ENCODE peak calls at places on chromosomes 7 and 10, in five cellular contexts. K is tibial nerve; U is activated gamma-delta T cell treated with anti-CD3 and anti-CD28 coated beads, Interleukin-2, amount 50 U/mL, for 16 hours; A is activated CD8-positive, alpha-beta memory T cell treated with anti-CD3 and anti-CD28 coated beads, Interleukin-2, amount 10 ng/mL, durations not matched to agents 7 days and 5 days; G is CD4-positive, alpha-beta T cell. Q is an unnamed sample.

GRCh38 chr10:79298403-79299244 is 48.6 kb upstream of the PPIF start:
- DNase-seq in K (no peak), U (no peak), A (peak; percentile 55), G (no peak), Q (peak; percentile 82)

GRCh38 chr7:130366561-130366960 is 13.7 kb upstream of the CPA1 start:
- DNase-seq in K (no peak), U (no peak), A (no peak), G (no peak), Q (no peak)

GRCh38 chr7:155610633-155611193 is 33.7 kb upstream of the RBM33 start:
- DNase-seq in K (no peak), U (no peak), A (no peak), G (no peak), Q (no peak)

GRCh38 chr10:109456566-109457361 is 466.5 kb downstream of the XPNPEP1 start:
- DNase-seq in K (no peak), U (no peak), A (no peak), G (no peak), Q (no peak)

GRCh38 chr7:47435889-47436312 is 146.0 kb downstream of the TNS3 start:
- DNase-seq in K (peak; percentile 69), U (no peak), A (no peak), G (no peak), Q (no peak)

GRCh38 chr7:73718438-73718881 is 1.0 kb downstream of the STX1A start:
- DNase-seq in K (no peak), U (no peak), A (peak; percentile 57), G (no peak), Q (peak; percentile 56)

GRCh38 chr7:66409493-66409892 is 204.4 kb downstream of the TPST1 start:
- DNase-seq in K (no peak), U (no peak), A (no peak), G (no peak), Q (no peak)

GRCh38 chr7:110001254-110001938 is 1089.5 kb upstream of the LRRN3 start:
- DNase-seq in K (no peak), U (no peak), A (no peak), G (no peak), Q (no peak)

GRCh38 chr10:73785721-73786511 is 510 bp downstream of the ZSWIM8 start:
- DNase-seq in K (no peak), U (peak; percentile 18), A (peak; percentile 66), G (peak; percentile 25), Q (peak; percentile 63)

GRCh38 chr10:75870039-75870645 is 438.7 kb downstream of the LRMDA start:
- DNase-seq in K (no peak), U (no peak), A (no peak), G (no peak), Q (no peak)

GRCh38 chr7:99607548-99607947 is 9.2 kb upstream of the ZSCAN25 start:
- DNase-seq in K (no peak), U (no peak), A (no peak), G (no peak), Q (no peak)

GRCh38 chr10:89613582-89613981 is 31.5 kb downstream of the PANK1 start:
- DNase-seq in K (no peak), U (no peak), A (no peak), G (no peak), Q (no peak)

GRCh38 chr10:110110338-110110737 is 97.1 kb upstream of the MXI1 start:
- DNase-seq in K (no peak), U (no peak), A (no peak), G (no peak), Q (peak; percentile 31)

GRCh38 chr7:157271991-157272324 is 64.8 kb upstream of the DNAJB6 start:
- DNase-seq in K (peak; percentile 70), U (no peak), A (no peak), G (no peak), Q (no peak)

GRCh38 chr7:12291870-12292269 is 80.8 kb downstream of the TMEM106B start:
- DNase-seq in K (no peak), U (no peak), A (no peak), G (no peak), Q (no peak)

GRCh38 chr7:15462721-15463389 is 99.0 kb downstream of the AGMO start:
- DNase-seq in K (no peak), U (no peak), A (no peak), G (no peak), Q (no peak)

GRCh38 chr7:98733036-98733435 is 116.0 kb downstream of the NPTX2 start:
- DNase-seq in K (no peak), U (no peak), A (peak; percentile 70), G (no peak), Q (peak; percentile 66)

GRCh38 chr7:23622469-23622868 is 25.3 kb downstream of the CCDC126 start:
- DNase-seq in K (no peak), U (no peak), A (no peak), G (no peak), Q (no peak)

GRCh38 chr7:129225206-129225930 is 538 bp downstream of the AHCYL2 start:
- DNase-seq in K (peak; percentile 31), U (peak; percentile 29), A (peak; percentile 74), G (peak; percentile 21), Q (peak; percentile 72)

GRCh38 chr10:99993994-99994689 is 15.6 kb downstream of the DNMBP start:
- DNase-seq in K (peak; percentile 30), U (peak; percentile 12), A (peak; percentile 83), G (peak; percentile 18), Q (peak; percentile 69)

GRCh38 chr7:18387191-18387720 is 108.3 kb upstream of the HDAC9 start:
- DNase-seq in K (no peak), U (no peak), A (no peak), G (no peak), Q (no peak)

GRCh38 chr10:70367195-70367796 is 15.1 kb downstream of the LRRC20 start:
- DNase-seq in K (no peak), U (no peak), A (no peak), G (no peak), Q (no peak)

GRCh38 chr7:69803699-69804516 is 205.6 kb downstream of the AUTS2 start:
- DNase-seq in K (no peak), U (no peak), A (peak; percentile 53), G (no peak), Q (peak; percentile 20)

GRCh38 chr10:11875499-11876281 is 52.5 kb downstream of the PROSER2 start:
- DNase-seq in K (peak; percentile 72), U (no peak), A (no peak), G (no peak), Q (no peak)

GRCh38 chr7:142880886-142881505 is 4.5 kb downstream of the TRPV6 start:
- DNase-seq in K (no peak), U (no peak), A (peak; percentile 59), G (peak; percentile 24), Q (peak; percentile 59)

GRCh38 chr7:102152672-102153585 is 133.7 kb upstream of the SH2B2 start:
- DNase-seq in K (no peak), U (no peak), A (no peak), G (no peak), Q (no peak)

GRCh38 chr10:71564221-71564820 is 155.3 kb downstream of the C10orf105 start:
- DNase-seq in K (no peak), U (no peak), A (no peak), G (no peak), Q (no peak)

GRCh38 chr7:29397398-29397797 is 166.2 kb upstream of the PRR15 start:
- DNase-seq in K (no peak), U (no peak), A (no peak), G (no peak), Q (no peak)

GRCh38 chr7:151063212-151063561 is 3.8 kb downstream of the SLC4A2 start:
- DNase-seq in K (no peak), U (no peak), A (no peak), G (no peak), Q (no peak)